ENCODE peak calls at places on chromosomes 1 and 21, in four cellular contexts. One of them, this sample, is unnamed.

GRCh38 chr1:32047701-32048100 is 25.0 kb upstream of the TMEM39B start:
- DNase-seq in right cardiac atrium: no peak
- DNase-seq in fibroblast of lung: peak; percentile 50
- DNase-seq in endothelial cell: no peak
- DNase-seq in this sample: no peak

GRCh38 chr1:225694151-225694603 is 41.3 kb upstream of the ENAH start:
- DNase-seq in right cardiac atrium: peak; percentile 62
- DNase-seq in fibroblast of lung: peak; percentile 87
- DNase-seq in endothelial cell: no peak
- DNase-seq in this sample: peak; percentile 74

GRCh38 chr21:44931137-44931500 is 8.7 kb upstream of the SLX9 start:
- DNase-seq in right cardiac atrium: no peak
- DNase-seq in fibroblast of lung: no peak
- DNase-seq in endothelial cell: no peak
- DNase-seq in this sample: peak; percentile 79

GRCh38 chr21:38475519-38475918 is 22.8 kb downstream of the ERG start:
- DNase-seq in right cardiac atrium: no peak
- DNase-seq in fibroblast of lung: no peak
- DNase-seq in endothelial cell: no peak
- DNase-seq in this sample: no peak

GRCh38 chr1:30914931-30915330 is 6.4 kb upstream of the SDC3 start:
- DNase-seq in right cardiac atrium: no peak
- DNase-seq in fibroblast of lung: no peak
- DNase-seq in endothelial cell: no peak
- DNase-seq in this sample: no peak

GRCh38 chr1:78237364-78237916 is 191.7 kb downstream of the GIPC2 start:
- DNase-seq in right cardiac atrium: no peak
- DNase-seq in fibroblast of lung: no peak
- DNase-seq in endothelial cell: no peak
- DNase-seq in this sample: no peak

GRCh38 chr21:45267390-45267760 is 20.3 kb downstream of the POFUT2 start:
- DNase-seq in right cardiac atrium: peak; percentile 4
- DNase-seq in fibroblast of lung: no peak
- DNase-seq in endothelial cell: no peak
- DNase-seq in this sample: no peak

GRCh38 chr21:43268086-43268803 is 99.4 kb downstream of the CRYAA start:
- DNase-seq in right cardiac atrium: peak; percentile 6
- DNase-seq in fibroblast of lung: no peak
- DNase-seq in endothelial cell: no peak
- DNase-seq in this sample: peak; percentile 50

GRCh38 chr21:42121792-42122191 is 50.7 kb downstream of the UMODL1 start:
- DNase-seq in right cardiac atrium: no peak
- DNase-seq in fibroblast of lung: no peak
- DNase-seq in endothelial cell: no peak
- DNase-seq in this sample: no peak

GRCh38 chr1:246803891-246804290 is 79.7 kb downstream of the SCCPDH start:
- DNase-seq in right cardiac atrium: no peak
- DNase-seq in fibroblast of lung: no peak
- DNase-seq in endothelial cell: no peak
- DNase-seq in this sample: no peak

GRCh38 chr1:107244734-107245495 is 104.1 kb downstream of the NTNG1 start:
- DNase-seq in right cardiac atrium: no peak
- DNase-seq in fibroblast of lung: peak; percentile 74
- DNase-seq in endothelial cell: no peak
- DNase-seq in this sample: no peak

GRCh38 chr1:220028496-220028895 is 17.8 kb downstream of the EPRS1 start:
- DNase-seq in right cardiac atrium: no peak
- DNase-seq in fibroblast of lung: no peak
- DNase-seq in endothelial cell: no peak
- DNase-seq in this sample: no peak

GRCh38 chr21:41802684-41803083 is 35.8 kb upstream of the RIPK4 start:
- DNase-seq in right cardiac atrium: peak; percentile 71
- DNase-seq in fibroblast of lung: peak; percentile 50
- DNase-seq in endothelial cell: no peak
- DNase-seq in this sample: peak; percentile 80

GRCh38 chr1:26021647-26022403 is at the start of gene EXTL1:
- DNase-seq in right cardiac atrium: peak; percentile 58
- DNase-seq in fibroblast of lung: peak; percentile 76
- DNase-seq in endothelial cell: peak; percentile 57
- DNase-seq in this sample: peak; percentile 84

GRCh38 chr1:26418865-26419349 is 8.3 kb downstream of the LIN28A start:
- DNase-seq in right cardiac atrium: no peak
- DNase-seq in fibroblast of lung: peak; percentile 15
- DNase-seq in endothelial cell: no peak
- DNase-seq in this sample: no peak

GRCh38 chr1:162908236-162908635 is 47.3 kb upstream of the CCDC190 start:
- DNase-seq in right cardiac atrium: no peak
- DNase-seq in fibroblast of lung: no peak
- DNase-seq in endothelial cell: no peak
- DNase-seq in this sample: no peak

GRCh38 chr1:199084293-199084692 is 445.5 kb downstream of the PTPRC start:
- DNase-seq in right cardiac atrium: no peak
- DNase-seq in fibroblast of lung: peak; percentile 72
- DNase-seq in endothelial cell: no peak
- DNase-seq in this sample: no peak

GRCh38 chr21:46027855-46028493 is 46.4 kb downstream of the COL6A1 start:
- DNase-seq in right cardiac atrium: no peak
- DNase-seq in fibroblast of lung: peak; percentile 51
- DNase-seq in endothelial cell: no peak
- DNase-seq in this sample: no peak

GRCh38 chr1:32501865-32502264 is 37.0 kb downstream of the ZBTB8B start:
- DNase-seq in right cardiac atrium: peak; percentile 42
- DNase-seq in fibroblast of lung: no peak
- DNase-seq in endothelial cell: peak; percentile 15
- DNase-seq in this sample: no peak

GRCh38 chr1:114088392-114089299 is 65.0 kb downstream of the SYT6 start:
- DNase-seq in right cardiac atrium: no peak
- DNase-seq in fibroblast of lung: no peak
- DNase-seq in endothelial cell: no peak
- DNase-seq in this sample: no peak

GRCh38 chr1:42173961-42174715 is 9.6 kb upstream of the GUCA2A start:
- DNase-seq in right cardiac atrium: no peak
- DNase-seq in fibroblast of lung: peak; percentile 20
- DNase-seq in endothelial cell: no peak
- DNase-seq in this sample: no peak

GRCh38 chr1:56073206-56073605 is 506.2 kb downstream of the PLPP3 start:
- DNase-seq in right cardiac atrium: no peak
- DNase-seq in fibroblast of lung: peak; percentile 33
- DNase-seq in endothelial cell: no peak
- DNase-seq in this sample: no peak

GRCh38 chr1:230788561-230789275 is 41.5 kb downstream of the CAPN9 start:
- DNase-seq in right cardiac atrium: no peak
- DNase-seq in fibroblast of lung: no peak
- DNase-seq in endothelial cell: no peak
- DNase-seq in this sample: no peak

GRCh38 chr1:226615876-226616275 is 67.3 kb downstream of the STUM start:
- DNase-seq in right cardiac atrium: no peak
- DNase-seq in fibroblast of lung: no peak
- DNase-seq in endothelial cell: no peak
- DNase-seq in this sample: no peak

GRCh38 chr1:30744060-30744756 is 13.4 kb downstream of the LAPTM5 start:
- DNase-seq in right cardiac atrium: no peak
- DNase-seq in fibroblast of lung: no peak
- DNase-seq in endothelial cell: no peak
- DNase-seq in this sample: no peak

GRCh38 chr1:56867491-56867890 is 12.9 kb downstream of the C8A start:
- DNase-seq in right cardiac atrium: no peak
- DNase-seq in fibroblast of lung: no peak
- DNase-seq in endothelial cell: no peak
- DNase-seq in this sample: no peak

GRCh38 chr1:45617618-45618017 is 6.2 kb downstream of the CCDC17 start:
- DNase-seq in right cardiac atrium: no peak
- DNase-seq in fibroblast of lung: peak; percentile 51
- DNase-seq in endothelial cell: no peak
- DNase-seq in this sample: no peak

GRCh38 chr1:222994506-222995229 is 148.4 kb downstream of the TLR5 start:
- DNase-seq in right cardiac atrium: no peak
- DNase-seq in fibroblast of lung: peak; percentile 79
- DNase-seq in endothelial cell: no peak
- DNase-seq in this sample: no peak

GRCh38 chr1:170555370-170555769 is 23.4 kb downstream of the GORAB start:
- DNase-seq in right cardiac atrium: no peak
- DNase-seq in fibroblast of lung: peak; percentile 35
- DNase-seq in endothelial cell: no peak
- DNase-seq in this sample: no peak

GRCh38 chr21:15928686-15929085 is 198.9 kb downstream of the USP25 start:
- DNase-seq in right cardiac atrium: no peak
- DNase-seq in fibroblast of lung: no peak
- DNase-seq in endothelial cell: no peak
- DNase-seq in this sample: no peak

GRCh38 chr1:56816909-56817308 is 2.3 kb downstream of the FYB2 start:
- DNase-seq in right cardiac atrium: no peak
- DNase-seq in fibroblast of lung: no peak
- DNase-seq in endothelial cell: no peak
- DNase-seq in this sample: no peak

GRCh38 chr1:204726478-204726877 is 40.9 kb upstream of the LRRN2 start:
- DNase-seq in right cardiac atrium: no peak
- DNase-seq in fibroblast of lung: peak; percentile 78
- DNase-seq in endothelial cell: no peak
- DNase-seq in this sample: no peak

GRCh38 chr1:119139393-119139792 is 1.1 kb downstream of the WARS2 start:
- DNase-seq in right cardiac atrium: no peak
- DNase-seq in fibroblast of lung: no peak
- DNase-seq in endothelial cell: no peak
- DNase-seq in this sample: no peak

This sample was measured in Right ventricle myocardium inferior.